ENCODE peak calls at places on chromosomes 13 and 19, in nine cellular contexts. I is colonic mucosa; A is cardiac fibroblast; J is tibial artery; Q is CD4-positive, alpha-beta memory T cell; S is astrocyte of the cerebellum; X is AG04449; R is HCT116; B is fibroblast of mammary gland. H is an unnamed sample.

GRCh38 chr13:110365876-110366275 is 58.8 kb downstream of the COL4A2 start:
- DNase-seq in I (no peak), A (no peak), J (no peak), Q (no peak), S (no peak), X (no peak), R (no peak), B (no peak), H (no peak)

GRCh38 chr19:53424968-53425597 is 6.7 kb upstream of the ZNF761 start:
- DNase-seq in I (peak; percentile 75), A (peak; percentile 80), J (peak; percentile 71), Q (peak; percentile 60), S (peak; percentile 13), X (no peak), R (no peak), B (peak; percentile 71), H (peak; percentile 48)

GRCh38 chr13:98746968-98747367 is 5.5 kb downstream of the SLC15A1 start:
- DNase-seq in I (no peak), A (peak; percentile 55), J (no peak), Q (no peak), S (no peak), X (no peak), R (no peak), B (peak; percentile 44), H (peak; percentile 14)

GRCh38 chr13:73740681-73741080 is 393.5 kb downstream of the KLF12 start:
- DNase-seq in I (no peak), A (peak; percentile 6), J (no peak), Q (no peak), S (no peak), X (no peak), R (no peak), B (peak; percentile 62), H (no peak)

GRCh38 chr19:12680034-12680433 is 1.6 kb downstream of the DHPS start:
- DNase-seq in I (no peak), A (no peak), J (no peak), Q (no peak), S (no peak), X (no peak), R (no peak), B (no peak), H (no peak)

GRCh38 chr13:78121001-78121400 is 202.4 kb upstream of the EDNRB start:
- DNase-seq in I (no peak), A (peak; percentile 3), J (no peak), Q (no peak), S (no peak), X (no peak), R (no peak), B (peak; percentile 38), H (no peak)

GRCh38 chr13:93861818-93862217 is 617.7 kb downstream of the DCT start:
- DNase-seq in I (no peak), A (peak; percentile 61), J (no peak), Q (no peak), S (no peak), X (peak; percentile 45), R (no peak), B (peak; percentile 85), H (peak; percentile 7)

GRCh38 chr13:70723732-70724131 is 615.5 kb upstream of the KLHL1 start:
- DNase-seq in I (no peak), A (peak; percentile 9), J (no peak), Q (no peak), S (peak; percentile 23), X (no peak), R (no peak), B (no peak), H (no peak)

GRCh38 chr19:33685541-33685940 is 63.8 kb downstream of the CHST8 start:
- DNase-seq in I (no peak), A (no peak), J (no peak), Q (no peak), S (no peak), X (no peak), R (no peak), B (no peak), H (no peak)

GRCh38 chr19:33686246-33686645 is 64.5 kb downstream of the CHST8 start:
- DNase-seq in I (no peak), A (no peak), J (no peak), Q (no peak), S (no peak), X (no peak), R (no peak), B (no peak), H (no peak)

GRCh38 chr19:33686687-33687541 is 65.2 kb downstream of the CHST8 start:
- DNase-seq in I (no peak), A (no peak), J (peak; percentile 7), Q (no peak), S (no peak), X (no peak), R (no peak), B (no peak), H (no peak)

GRCh38 chr19:33683881-33684549 is 62.3 kb downstream of the CHST8 start:
- DNase-seq in I (no peak), A (peak; percentile 22), J (no peak), Q (no peak), S (no peak), X (no peak), R (no peak), B (peak; percentile 7), H (peak; percentile 58)

DNA sequence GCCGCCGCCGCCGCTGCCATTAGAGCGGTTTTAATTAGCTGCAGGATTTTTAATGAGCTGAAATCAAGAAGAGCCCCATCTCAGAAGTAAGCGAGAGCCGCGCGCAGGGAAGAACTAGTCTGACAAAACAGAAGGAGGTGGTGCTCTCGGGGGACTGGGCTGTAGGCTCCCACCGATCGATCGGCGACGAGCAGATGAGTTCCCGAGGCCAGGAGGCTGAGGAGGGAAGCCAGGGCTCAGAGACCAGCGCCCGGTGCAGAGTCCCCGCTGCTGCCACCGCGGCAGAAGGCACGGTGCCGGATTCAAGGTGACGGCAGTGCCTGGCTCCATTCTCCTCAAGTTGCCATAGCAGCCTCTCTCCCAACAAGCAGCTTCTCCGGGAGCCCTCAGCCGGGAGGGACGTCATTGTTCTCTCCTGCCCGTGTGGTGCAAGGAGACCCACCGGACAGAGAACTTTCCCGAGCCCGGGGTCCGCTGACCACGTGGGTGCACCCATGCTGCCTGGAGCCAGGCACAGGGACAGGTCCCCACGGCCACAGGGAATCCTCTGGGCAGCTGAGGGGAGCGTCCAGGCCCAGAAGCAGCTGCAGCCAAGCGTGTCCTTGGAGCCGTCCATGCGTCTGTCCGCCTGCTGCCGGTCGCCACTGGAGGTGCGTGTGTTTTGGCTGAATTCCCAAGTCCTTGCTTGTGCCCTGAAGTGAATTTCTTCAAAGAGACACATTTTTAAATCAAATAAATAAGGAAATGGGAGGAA is 63.0 kb downstream of the CHST8 start:
- DNase-seq in I (no peak), A (peak; percentile 0), J (no peak), Q (no peak), S (no peak), X (no peak), R (no peak), B (no peak), H (no peak)
- H3K4me3 ChIP-seq in I (no peak overlapping the region), A (no peak overlapping the region), J (no peak overlapping the region), Q (no peak overlapping the region), S (no peak overlapping the region), X (no peak overlapping the region), R (no peak overlapping the region), B (no peak overlapping the region), H (no peak overlapping the region)

GRCh38 chr19:10294368-10294697 is 4.6 kb downstream of the ICAM5 start:
- DNase-seq in I (no peak), A (no peak), J (no peak), Q (no peak), S (no peak), X (no peak), R (no peak), B (no peak), H (no peak)

GRCh38 chr19:10293637-10294367 is 4.0 kb downstream of the ICAM5 start:
- DNase-seq in I (no peak), A (no peak), J (no peak), Q (no peak), S (no peak), X (no peak), R (no peak), B (no peak), H (no peak)

GRCh38 chr19:10291554-10292205 is 1.9 kb downstream of the ICAM5 start:
- DNase-seq in I (no peak), A (no peak), J (no peak), Q (no peak), S (no peak), X (no peak), R (no peak), B (no peak), H (no peak)

GRCh38 chr19:10292206-10292788 is 2.5 kb downstream of the ICAM5 start:
- DNase-seq in I (peak; percentile 92), A (peak; percentile 63), J (peak; percentile 71), Q (peak; percentile 68), S (no peak), X (no peak), R (peak; percentile 71), B (peak; percentile 43), H (peak; percentile 78)

DNA sequence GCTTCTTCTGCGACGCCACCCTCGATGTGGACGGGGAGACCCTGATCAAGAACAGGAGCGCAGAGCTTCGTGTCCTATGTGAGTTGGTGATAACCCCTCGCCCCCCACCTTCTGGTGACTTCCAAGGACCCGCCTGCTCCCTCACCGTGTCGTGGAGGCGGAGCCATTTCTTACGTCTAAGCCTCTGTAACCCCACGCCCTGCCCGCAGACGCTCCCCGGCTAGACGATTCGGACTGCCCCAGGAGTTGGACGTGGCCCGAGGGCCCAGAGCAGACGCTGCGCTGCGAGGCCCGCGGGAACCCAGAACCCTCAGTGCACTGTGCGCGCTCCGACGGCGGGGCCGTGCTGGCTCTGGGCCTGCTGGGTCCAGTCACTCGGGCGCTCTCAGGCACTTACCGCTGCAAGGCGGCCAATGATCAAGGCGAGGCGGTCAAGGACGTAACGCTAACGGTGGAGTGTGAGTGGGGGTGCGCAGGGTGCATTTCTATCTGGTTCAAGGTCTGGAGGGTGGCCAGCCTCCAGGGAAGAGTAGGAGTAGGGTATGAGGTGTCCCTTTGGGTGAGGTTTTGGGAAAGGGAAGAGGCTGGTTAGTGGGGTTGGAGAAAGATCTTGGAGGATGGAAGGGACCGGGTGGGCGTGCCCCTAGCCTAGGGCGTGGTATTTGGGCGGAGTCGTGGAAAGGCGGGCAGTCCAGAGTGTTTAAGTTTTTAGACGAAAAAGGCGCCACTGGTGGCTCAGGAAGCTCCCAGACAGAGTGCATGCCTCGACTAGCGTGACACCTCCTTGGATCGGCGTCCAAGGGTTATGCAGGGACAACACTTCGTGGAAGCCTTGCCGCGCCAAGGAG is 3.3 kb downstream of the ICAM5 start:
- DNase-seq in I (no peak), A (no peak), J (no peak), Q (no peak), S (no peak), X (no peak), R (no peak), B (no peak), H (no peak)
- H3K4me3 ChIP-seq in I (peak overlapping the region; percentile 42), A (peak overlapping the region; percentile 28), J (no peak overlapping the region), Q (peak overlapping the region; percentile 58), S (no peak overlapping the region), X (peak overlapping the region; percentile 60), R (peak overlapping the region; percentile 91), B (no peak overlapping the region), H (peak overlapping the region; percentile 32)

GRCh38 chr13:36673352-36673751 is 468 bp upstream of the SERTM1 start:
- DNase-seq in I (no peak), A (no peak), J (no peak), Q (no peak), S (no peak), X (no peak), R (no peak), B (no peak), H (no peak)

GRCh38 chr13:36673838-36674326 is at the start of gene SERTM1:
- DNase-seq in I (no peak), A (peak; percentile 9), J (no peak), Q (no peak), S (no peak), X (no peak), R (no peak), B (peak; percentile 30), H (peak; percentile 42)

GRCh38 chr13:36675213-36675536 is 1.4 kb downstream of the SERTM1 start:
- DNase-seq in I (no peak), A (no peak), J (no peak), Q (no peak), S (no peak), X (no peak), R (no peak), B (no peak), H (no peak)

GRCh38 chr13:36674337-36675212 is 755 bp downstream of the SERTM1 start:
- DNase-seq in I (no peak), A (no peak), J (no peak), Q (peak; percentile 33), S (no peak), X (no peak), R (no peak), B (no peak), H (no peak)
- H3K4me3 ChIP-seq in I (no peak overlapping the region), A (peak overlapping the region; percentile 34), J (no peak overlapping the region), Q (no peak overlapping the region), S (peak overlapping the region; percentile 48), X (no peak overlapping the region), R (no peak overlapping the region), B (peak overlapping the region; percentile 17), H (peak overlapping the region; percentile 21)

DNA sequence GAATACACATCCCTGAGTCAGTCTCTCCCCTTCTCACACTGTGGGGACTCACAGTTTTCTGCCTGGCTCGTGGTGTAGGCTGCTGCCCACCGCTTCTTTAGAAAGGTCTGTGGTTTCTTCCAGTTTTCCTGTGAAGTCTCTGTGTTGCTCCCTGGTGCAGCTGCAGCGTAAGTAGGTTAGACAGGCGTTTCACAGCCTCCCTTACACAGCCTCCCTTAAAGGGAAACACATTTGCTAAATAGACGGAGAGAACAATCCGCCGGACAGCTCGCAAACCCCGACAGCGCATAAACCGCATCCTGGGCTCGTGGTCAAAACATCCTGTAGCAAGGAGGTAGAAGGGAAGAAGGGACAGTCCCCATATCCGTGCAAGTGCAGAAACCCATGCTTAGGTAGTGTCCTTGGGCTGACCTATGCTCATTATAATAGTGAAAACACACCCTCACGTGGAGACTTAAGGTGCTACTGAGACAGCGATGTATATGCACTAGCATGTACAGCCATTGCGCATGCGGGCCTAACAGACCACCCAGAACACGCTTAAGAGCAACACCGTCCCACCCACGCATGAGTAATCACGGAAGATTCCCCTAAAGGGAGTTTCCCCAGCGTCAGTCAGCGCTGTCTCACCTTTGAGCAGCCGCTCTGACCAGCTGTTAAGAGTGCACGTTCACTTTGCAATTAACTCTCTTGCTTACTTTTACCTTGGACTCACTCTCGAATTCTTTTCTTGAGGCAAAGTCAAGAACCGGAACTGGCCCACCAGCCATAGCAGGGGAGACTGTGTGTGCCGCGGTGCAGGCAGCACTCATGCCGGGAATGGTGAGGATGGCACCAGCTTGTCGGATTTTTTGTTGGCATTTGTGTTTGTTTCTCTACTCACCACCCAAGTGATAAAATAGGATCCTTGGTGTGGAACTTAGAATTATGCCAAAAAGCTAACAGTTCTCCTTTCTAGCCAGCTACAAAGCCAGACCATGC is 16.6 kb downstream of the SIGLEC8 start:
- DNase-seq in I (peak; percentile 44), A (no peak), J (no peak), Q (peak; percentile 95), S (no peak), X (no peak), R (no peak), B (peak; percentile 10), H (no peak)
- H3K4me3 ChIP-seq in I (no peak overlapping the region), A (no peak overlapping the region), J (no peak overlapping the region), Q (peak overlapping the region; percentile 36), S (no peak overlapping the region), X (no peak overlapping the region), R (peak overlapping the region; percentile 41), B (no peak overlapping the region), H (no peak overlapping the region)